ENCODE peak calls at places on chromosomes 11 and 22, in four cellular contexts. Y, H, X and A are unnamed samples.

GRCh38 chr22:36417281-36417686 is 29.5 kb upstream of the MYH9 start:
- DNase-seq in X (peak), H (no peak), Y (peak), A (peak)

GRCh38 chr11:65314501-65315203 is at the start of gene CDC42EP2:
- DNase-seq in H (peak), Y (peak), X (peak), A (peak)

GRCh38 chr11:17188675-17189074 is 19.1 kb downstream of the PIK3C2A start:
- DNase-seq in H (no peak), Y (no peak), X (no peak), A (no peak)

GRCh38 chr11:85086511-85087284 is 540.4 kb downstream of the DLG2 start:
- DNase-seq in Y (peak), H (no peak), X (peak), A (peak)

GRCh38 chr11:75582935-75583709 is 21.1 kb downstream of the SERPINH1 start:
- DNase-seq in H (peak), Y (peak), X (peak), A (peak)

GRCh38 chr11:122853971-122854446 is 15.7 kb downstream of the CRTAM start:
- DNase-seq in X (peak), H (peak), Y (peak), A (peak)

GRCh38 chr11:44746894-44747293 is 20.1 kb downstream of the TSPAN18 start:
- DNase-seq in X (no peak), Y (no peak), H (no peak), A (no peak)

GRCh38 chr11:65516135-65516968 is 8.5 kb upstream of the SCYL1 start:
- DNase-seq in X (no peak), H (no peak), Y (no peak), A (no peak)

GRCh38 chr22:38309614-38310517 is 7.4 kb downstream of the CSNK1E start:
- DNase-seq in Y (no peak), H (no peak), X (no peak), A (peak)

GRCh38 chr11:6571434-6572008 is 31.9 kb downstream of the RRP8 start:
- DNase-seq in H (no peak), X (no peak), Y (no peak), A (peak)

GRCh38 chr11:130778026-130778425 is 138.3 kb downstream of the SNX19 start:
- DNase-seq in Y (no peak), X (no peak), H (no peak), A (no peak)

GRCh38 chr11:26025680-26026079 is 306.2 kb upstream of the ANO3 start:
- DNase-seq in X (no peak), Y (peak), H (no peak), A (no peak)

GRCh38 chr11:20671856-20672546 is 2.6 kb downstream of the NELL1 start:
- DNase-seq in H (no peak), X (peak), Y (no peak), A (peak)

GRCh38 chr11:24412722-24413121 is 84.1 kb upstream of the LUZP2 start:
- DNase-seq in X (no peak), H (no peak), Y (no peak), A (no peak)

GRCh38 chr22:49103314-49104052 is 724.2 kb downstream of the BRD1 start:
- DNase-seq in Y (no peak), X (no peak), H (no peak), A (peak)

GRCh38 chr11:5384335-5384734 is 723 bp downstream of the OR51M1 start:
- DNase-seq in H (no peak), X (no peak), Y (no peak), A (no peak)

GRCh38 chr11:116148056-116148455 is 624.7 kb downstream of the BUD13 start:
- DNase-seq in Y (no peak), X (no peak), H (no peak), A (no peak)

GRCh38 chr22:37508431-37508963 is 10.7 kb downstream of the CARD10 start:
- DNase-seq in Y (no peak), H (no peak), X (no peak), A (peak)

GRCh38 chr11:86702387-86702983 is 30.1 kb upstream of the ME3 start:
- DNase-seq in Y (no peak), X (no peak), H (no peak), A (no peak)

GRCh38 chr11:113262594-113262993 is 51.8 kb upstream of the TTC12 start:
- DNase-seq in X (no peak), H (no peak), Y (no peak), A (no peak)

GRCh38 chr11:113339909-113340569 is 25.7 kb downstream of the TTC12 start:
- DNase-seq in H (no peak), X (no peak), Y (peak), A (no peak)

GRCh38 chr11:134450186-134450585 is 38.1 kb upstream of the B3GAT1 start:
- DNase-seq in X (no peak), Y (no peak), H (no peak), A (peak)

GRCh38 chr22:43951391-43951790 is 3.9 kb upstream of the SAMM50 start:
- DNase-seq in X (no peak), H (no peak), Y (no peak), A (peak)

GRCh38 chr11:119712006-119712405 is 17.0 kb downstream of the NECTIN1 start:
- DNase-seq in X (no peak), Y (no peak), H (no peak), A (peak)

GRCh38 chr22:21450320-21450831 is 16.8 kb upstream of the TMEM191C start:
- DNase-seq in H (no peak), Y (no peak), X (no peak), A (no peak)

GRCh38 chr11:113267536-113267935 is 46.8 kb upstream of the TTC12 start:
- DNase-seq in Y (no peak), H (no peak), X (no peak), A (no peak)

GRCh38 chr11:105862736-105863367 is 159.2 kb downstream of the MSANTD4 start:
- DNase-seq in X (peak), Y (peak), H (peak), A (peak)

GRCh38 chr11:95641506-95641905 is 148.1 kb downstream of the FAM76B start:
- DNase-seq in X (no peak), H (no peak), Y (no peak), A (no peak)

GRCh38 chr11:116284930-116285329 is 487.9 kb downstream of the BUD13 start:
- DNase-seq in Y (no peak), X (no peak), H (no peak), A (no peak)

GRCh38 chr11:100841711-100842407 is 154.8 kb downstream of the ARHGAP42 start:
- DNase-seq in Y (no peak), H (no peak), X (peak), A (no peak)

GRCh38 chr11:5684627-5685362 is at the start of gene TRIM5:
- DNase-seq in Y (peak), H (peak), X (peak), A (peak)

GRCh38 chr11:101442171-101442570 is 141.6 kb downstream of the TRPC6 start:
- DNase-seq in H (no peak), Y (peak), X (peak), A (peak)

GRCh38 chr11:45444796-45445195 is 158.7 kb upstream of the SYT13 start:
- DNase-seq in H (no peak), Y (no peak), X (peak), A (no peak)

GRCh38 chr11:102592634-102593581 is 32.2 kb downstream of the MMP20 start:
- DNase-seq in X (peak), Y (peak), H (no peak), A (no peak)

GRCh38 chr22:43848366-43849171 is 13.7 kb downstream of the SULT4A1 start:
- DNase-seq in X (peak), H (no peak), Y (peak), A (peak)

GRCh38 chr11:130872961-130873360 is 43.3 kb downstream of the SNX19 start:
- DNase-seq in Y (peak), H (no peak), X (peak), A (peak)

GRCh38 chr11:556175-556699 is 4.3 kb downstream of the LMNTD2 start:
- DNase-seq in X (no peak), H (no peak), Y (no peak), A (peak)

GRCh38 chr22:24428751-24429410 is 1.5 kb downstream of the ADORA2A start:
- DNase-seq in Y (no peak), X (no peak), H (no peak), A (peak)
- H3K4me3 ChIP-seq in Y (no peak), X (no peak), H (no peak), A (no peak)

GRCh38 chr22:42519544-42520237 is at the start of gene RRP7A:
- DNase-seq in X (peak), H (peak), Y (peak), A (peak)
- H2AFZ ChIP-seq in X (peak), H (peak), Y (peak), A (peak)

GRCh38 chr11:9280655-9281301 is 15.6 kb upstream of the DENND5A start:
- DNase-seq in Y (peak), H (no peak), X (peak), A (peak)
- H3K4me3 ChIP-seq in Y (no peak), H (no peak), X (no peak), A (no peak)

DNA sequence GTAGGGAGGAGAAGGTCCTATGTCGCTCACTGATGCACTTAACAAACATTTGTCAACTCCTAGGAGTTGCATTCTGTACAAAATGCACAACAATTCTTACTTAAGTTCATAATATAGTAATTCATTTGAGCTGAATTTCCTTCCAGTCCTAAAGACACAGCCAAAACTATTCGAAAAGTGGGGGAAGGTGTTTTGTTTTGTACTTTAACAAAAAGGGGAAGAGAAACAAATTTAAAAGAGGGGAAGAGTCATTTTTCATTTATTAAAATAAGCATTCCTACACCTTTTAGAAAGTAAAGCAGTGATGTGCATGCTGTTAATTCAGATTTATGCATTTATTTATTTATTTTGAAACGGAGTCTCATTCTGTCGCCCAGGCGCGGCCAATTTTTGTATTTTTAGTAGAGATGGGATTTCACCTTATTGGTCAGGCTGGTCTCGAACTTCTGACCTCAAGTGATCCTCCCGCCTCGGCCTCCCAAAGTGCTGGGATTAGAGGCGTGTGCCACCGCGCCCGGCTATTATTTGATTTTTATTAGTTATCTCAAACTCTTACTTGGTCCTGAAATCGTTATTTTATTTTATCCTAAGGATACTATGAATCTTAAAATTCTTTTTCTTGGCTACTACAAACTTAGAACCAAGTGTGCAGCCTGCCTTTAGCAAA is 1.1 kb upstream of the FANCF start:
- DNase-seq in X (no peak), H (no peak), Y (no peak), A (peak)
- H2AFZ ChIP-seq in X (peak), H (peak), Y (no peak), A (peak)

GRCh38 chr11:2673871-2674471 is 25.8 kb downstream of the KCNQ1OT1 start:
- DNase-seq in Y (no peak), X (no peak), H (no peak), A (peak)
- H3K4me3 ChIP-seq in Y (no peak), X (no peak), H (no peak), A (no peak)

GRCh38 chr11:68312117-68312779 is at the start of gene LRP5:
- DNase-seq in Y (peak), X (peak), H (no peak), A (peak)
- H2AFZ ChIP-seq in Y (peak), X (peak), H (peak), A (peak)

DNA sequence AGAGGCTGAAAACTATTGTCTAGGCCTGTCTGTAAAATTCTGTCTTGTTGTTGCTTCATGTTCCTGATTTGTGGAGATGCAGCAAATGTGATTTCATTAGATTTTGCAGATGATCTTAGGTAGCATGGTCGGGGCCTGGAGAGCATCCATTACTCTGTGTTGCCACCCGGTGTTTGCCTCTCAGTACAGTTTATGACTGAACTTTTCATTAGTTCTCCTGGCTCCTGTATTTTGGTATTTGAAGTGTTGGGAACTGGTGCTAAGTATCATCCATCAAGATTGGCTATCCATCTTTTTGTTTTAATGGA is 7.7 kb downstream of the YWHAH start:
- DNase-seq in Y (no peak), H (no peak), X (no peak), A (peak)
- H3K4me3 ChIP-seq in Y (no peak), H (no peak), X (no peak), A (no peak)

GRCh38 chr22:46549565-46549840 is 12.1 kb upstream of the CELSR1 start:
- DNase-seq in Y (no peak), X (no peak), H (no peak), A (peak)

GRCh38 chr22:46547179-46547882 is 9.9 kb upstream of the CELSR1 start:
- DNase-seq in Y (peak), X (no peak), H (no peak), A (peak)

GRCh38 chr22:46547883-46548244 is 10.4 kb upstream of the CELSR1 start:
- DNase-seq in Y (peak), H (no peak), X (peak), A (peak)

GRCh38 chr22:46545041-46545796 is 7.8 kb upstream of the CELSR1 start:
- DNase-seq in H (no peak), X (peak), Y (peak), A (peak)

DNA sequence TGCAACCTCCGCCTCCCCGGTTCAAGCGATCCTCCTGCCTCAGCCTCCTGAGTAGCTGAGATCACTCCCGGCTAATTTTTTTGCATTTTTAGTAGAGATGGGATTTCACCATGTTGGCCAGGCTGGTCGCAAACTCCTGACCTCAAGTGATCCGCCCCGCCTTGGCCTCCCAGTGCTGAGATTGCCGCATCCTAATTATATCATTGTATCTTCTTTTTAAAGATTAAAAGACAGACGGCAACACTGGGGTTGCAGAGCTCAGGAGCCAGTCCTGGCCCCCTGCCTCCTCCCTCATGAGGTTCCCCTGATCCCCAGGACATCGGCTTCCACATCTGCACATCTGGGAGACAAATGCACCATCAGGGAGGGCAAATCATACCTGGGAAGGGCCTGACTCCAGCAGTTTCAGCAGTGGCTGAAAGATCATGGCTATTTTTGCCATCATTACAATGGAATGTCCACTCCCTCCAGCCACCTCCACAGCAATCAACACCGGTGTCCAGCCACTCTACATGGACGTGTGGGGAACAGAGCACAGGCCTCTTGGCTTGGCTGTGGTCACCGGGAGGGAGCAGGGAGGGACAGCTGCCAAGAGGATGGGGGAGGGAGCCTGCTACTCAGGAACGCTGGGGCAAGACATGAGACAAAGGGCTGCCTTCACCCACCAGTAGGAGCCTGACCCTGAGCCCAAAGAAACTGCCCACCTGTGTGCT is 9.2 kb upstream of the CELSR1 start:
- DNase-seq in X (no peak), H (no peak), Y (peak), A (peak)
- H2AFZ ChIP-seq in X (no peak), H (peak), Y (peak), A (peak)

DNA sequence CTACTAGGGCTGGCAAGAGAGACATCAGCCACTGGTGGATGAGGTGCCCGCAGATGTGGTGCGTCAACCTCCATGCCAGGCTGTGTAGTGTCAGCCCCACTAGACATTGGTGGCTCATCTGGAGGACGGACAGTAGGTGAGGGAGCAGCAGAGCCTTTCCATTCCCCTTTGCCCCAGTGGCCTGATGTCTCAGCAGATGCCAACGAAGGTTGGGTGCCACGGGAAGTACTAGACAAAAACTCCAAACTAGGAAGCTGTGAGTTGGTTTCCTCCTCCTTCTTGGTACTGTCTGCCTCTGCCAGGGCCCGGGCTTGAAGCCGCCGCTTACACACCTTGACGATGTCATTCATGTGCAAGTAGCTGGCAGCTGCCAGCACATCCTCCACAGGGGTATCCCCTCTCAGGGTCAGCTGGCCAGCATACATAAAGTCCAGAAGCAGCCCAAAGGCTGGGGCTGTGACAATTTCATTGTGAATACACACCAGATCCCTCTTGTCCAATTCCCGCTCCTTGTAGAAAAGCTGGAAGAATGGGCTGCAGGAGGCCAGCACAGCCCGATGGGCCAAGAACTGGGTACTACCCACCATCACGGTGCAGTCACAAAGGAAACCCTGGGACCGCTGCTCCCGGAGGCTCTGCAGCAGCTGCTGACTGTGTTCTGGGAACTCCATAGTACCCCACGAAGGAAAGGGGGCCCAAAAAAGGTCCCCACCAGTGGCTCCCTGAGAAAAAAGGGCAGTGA is 795 bp downstream of the ZBTB3 start:
- DNase-seq in H (no peak), Y (no peak), X (no peak), A (no peak)
- H3K4me3 ChIP-seq in H (peak), Y (peak), X (peak), A (peak)